ENCODE peak calls at places on chromosomes 4 and X, in five cellular contexts. Y is HepG2, U is GM12878, L is H1, X is K562. F is an unnamed sample.

GRCh38 chr4:4880492-4880891 is 21.0 kb downstream of the MSX1 start:
- DNase-seq in Y (no peak), U (no peak), L (no peak), X (peak; percentile 33), F (no peak)

GRCh38 chr4:1871471-1872021 is 353 bp downstream of the NSD2 start:
- DNase-seq in Y (no peak), U (no peak), L (no peak), X (no peak), F (no peak)

GRCh38 chr4:161990721-161991120 is 173.1 kb downstream of the FSTL5 start:
- DNase-seq in Y (no peak), U (no peak), L (no peak), X (no peak), F (no peak)

GRCh38 chr4:36432556-36432955 is 151.1 kb downstream of the DTHD1 start:
- DNase-seq in Y (no peak), U (no peak), L (no peak), X (no peak), F (no peak)

GRCh38 chr4:7890635-7891393 is 48.8 kb downstream of the AFAP1 start:
- DNase-seq in Y (peak; percentile 56), U (no peak), L (no peak), X (no peak), F (no peak)

GRCh38 chrX:482192-482701 is 95.5 kb upstream of the PPP2R3B start:
- DNase-seq in Y (no peak), U (no peak), L (no peak), X (no peak), F (no peak)

GRCh38 chr4:28469387-28469786 is 1608.7 kb downstream of the STIM2 start:
- DNase-seq in Y (no peak), U (no peak), L (no peak), X (no peak), F (no peak)

GRCh38 chr4:15695240-15695699 is 7.6 kb upstream of the BST1 start:
- DNase-seq in Y (no peak), U (no peak), L (no peak), X (no peak), F (peak; percentile 68)

GRCh38 chr4:38223801-38224236 is 263.6 kb downstream of the PTTG2 start:
- DNase-seq in Y (peak; percentile 81), U (no peak), L (no peak), X (no peak), F (no peak)

GRCh38 chr4:151418385-151418784 is 9.4 kb downstream of the FHIP1A start:
- DNase-seq in Y (peak; percentile 75), U (no peak), L (no peak), X (no peak), F (peak; percentile 53)

GRCh38 chrX:134948333-134949241 is 42.2 kb upstream of the SMIM10 start:
- DNase-seq in Y (peak; percentile 88), U (no peak), L (no peak), X (no peak), F (peak; percentile 50)

GRCh38 chr4:105146286-105147219 is at the start of gene TET2:
- DNase-seq in Y (peak; percentile 61), U (peak; percentile 74), L (no peak), X (peak; percentile 76), F (peak; percentile 68)

GRCh38 chr4:105149771-105150170 is 3.1 kb downstream of the TET2 start:
- DNase-seq in Y (no peak), U (no peak), L (no peak), X (no peak), F (no peak)

GRCh38 chr4:105145059-105145912 is 1.4 kb upstream of the TET2 start:
- DNase-seq in Y (no peak), U (no peak), L (no peak), X (no peak), F (no peak)

GRCh38 chr4:105147226-105148151 is 813 bp downstream of the TET2 start:
- DNase-seq in Y (peak; percentile 24), U (no peak), L (no peak), X (peak; percentile 26), F (no peak)

DNA sequence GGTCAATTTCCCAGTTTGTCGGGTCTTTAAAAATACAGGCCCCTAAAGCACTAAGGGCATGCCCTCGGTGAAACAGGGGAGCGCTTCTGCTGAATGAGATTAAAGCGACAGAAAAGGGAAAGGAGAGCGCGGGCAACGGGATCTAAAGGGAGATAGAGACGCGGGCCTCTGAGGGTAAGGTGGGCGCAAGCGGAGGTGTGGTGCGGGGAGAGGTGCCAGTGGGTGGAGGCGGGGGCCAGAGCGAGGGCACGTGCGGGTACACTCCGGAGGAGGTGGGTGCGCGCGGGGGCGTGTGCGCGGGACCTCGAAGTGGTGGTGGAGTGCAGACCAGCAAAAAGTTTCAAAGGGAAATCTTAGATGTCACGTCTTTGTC is 777 bp upstream of the TET2 start:
- DNase-seq in Y (no peak), U (no peak), L (no peak), X (no peak), F (no peak)
- TF ChIP-seq SRF in Y (no peak), U (no peak), L (no peak), X (no peak), F (no peak)

GRCh38 chr4:95181446-95182306 is 367.1 kb downstream of the UNC5C start:
- DNase-seq in Y (no peak), U (no peak), L (no peak), X (peak; percentile 54), F (no peak)
- TF ChIP-seq CTCF in Y (no peak), U (no peak), L (peak; percentile 35), X (peak; percentile 49), F (no peak)

GRCh38 chr4:182245041-182245440 is 1.8 kb downstream of the TENM3 start:
- DNase-seq in Y (no peak), U (no peak), L (no peak), X (no peak), F (no peak)

GRCh38 chr4:182248295-182248694 is 5.1 kb downstream of the TENM3 start:
- DNase-seq in Y (no peak), U (no peak), L (no peak), X (no peak), F (no peak)

GRCh38 chr4:182242793-182243192 is 409 bp upstream of the TENM3 start:
- DNase-seq in Y (no peak), U (no peak), L (no peak), X (no peak), F (no peak)

GRCh38 chr4:182246401-182247205 is 3.4 kb downstream of the TENM3 start:
- DNase-seq in Y (no peak), U (no peak), L (no peak), X (no peak), F (no peak)

GRCh38 chr4:182245541-182246245 is 2.5 kb downstream of the TENM3 start:
- DNase-seq in Y (no peak), U (no peak), L (no peak), X (no peak), F (no peak)
- TF ChIP-seq SRF in Y (no peak), U (no peak), L (no peak), X (no peak), F (no peak)

GRCh38 chr4:156803056-156803455 is 168.5 kb downstream of the PDGFC start:
- DNase-seq in Y (no peak), U (no peak), L (no peak), X (no peak), F (no peak)

GRCh38 chr4:156798438-156798837 is 173.2 kb downstream of the PDGFC start:
- DNase-seq in Y (no peak), U (no peak), L (no peak), X (no peak), F (no peak)

GRCh38 chr4:156795727-156796126 is 175.9 kb downstream of the PDGFC start:
- DNase-seq in Y (no peak), U (no peak), L (no peak), X (no peak), F (no peak)

GRCh38 chr4:156799121-156799589 is 172.4 kb downstream of the PDGFC start:
- DNase-seq in Y (no peak), U (no peak), L (no peak), X (no peak), F (no peak)

GRCh38 chr4:156800463-156800862 is 171.1 kb downstream of the PDGFC start:
- DNase-seq in Y (no peak), U (no peak), L (no peak), X (no peak), F (no peak)
- TF ChIP-seq CTCF in Y (no peak), U (no peak), L (no peak), X (no peak), F (peak; percentile 38)

GRCh38 chr4:87011340-87012034 is 76.7 kb downstream of the AFF1 start:
- DNase-seq in Y (no peak), U (no peak), L (no peak), X (no peak), F (peak; percentile 39)
- TF ChIP-seq SRF in Y (no peak), U (no peak), L (no peak), X (no peak), F (no peak)